ENCODE peak calls at places on chromosome 14, in four cellular contexts. W, Y, S and U are unnamed samples.

GRCh38 chr14:69153848-69154208 is 909 bp upstream of the DCAF5 start:
- DNase-seq in S (no peak), W (peak; percentile 9), Y (no peak), U (no peak)

GRCh38 chr14:104687601-104688504 is 1.6 kb upstream of the INF2 start:
- DNase-seq in W (peak; percentile 84), Y (no peak), S (no peak), U (no peak)

GRCh38 chr14:92846162-92846897 is 52.2 kb downstream of the GOLGA5 start:
- DNase-seq in S (peak; percentile 86), Y (no peak), W (no peak), U (no peak)

GRCh38 chr14:56422703-56423213 is 156.8 kb upstream of the TMEM260 start:
- DNase-seq in S (no peak), Y (no peak), W (peak; percentile 21), U (peak; percentile 67)

GRCh38 chr14:43735926-43736325 is 771.2 kb downstream of the FSCB start:
- DNase-seq in W (no peak), Y (no peak), S (no peak), U (no peak)

GRCh38 chr14:54524410-54524809 is 14.7 kb downstream of the CGRRF1 start:
- DNase-seq in W (no peak), Y (no peak), S (no peak), U (no peak)

GRCh38 chr14:60650382-60650961 is 1.2 kb upstream of the SIX1 start:
- DNase-seq in W (no peak), Y (no peak), S (no peak), U (no peak)

GRCh38 chr14:99212199-99212598 is 59.8 kb downstream of the BCL11B start:
- DNase-seq in W (no peak), Y (no peak), S (no peak), U (no peak)

GRCh38 chr14:104138891-104139459 is 588 bp downstream of the KIF26A start:
- DNase-seq in Y (no peak), S (no peak), W (no peak), U (no peak)

GRCh38 chr14:70171719-70172118 is 17.0 kb downstream of the SLC8A3 start:
- DNase-seq in W (no peak), S (no peak), Y (no peak), U (no peak)

GRCh38 chr14:22509036-22509709 is 79.9 kb downstream of the DAD1 start:
- DNase-seq in S (peak; percentile 86), Y (no peak), W (no peak), U (no peak)

GRCh38 chr14:53192023-53192422 is 38.9 kb upstream of the DDHD1 start:
- DNase-seq in Y (no peak), S (no peak), W (no peak), U (no peak)

GRCh38 chr14:104169005-104169764 is 30.8 kb downstream of the KIF26A start:
- DNase-seq in S (no peak), Y (no peak), W (no peak), U (no peak)

GRCh38 chr14:71590131-71590530 is 342.1 kb upstream of the RGS6 start:
- DNase-seq in W (no peak), S (no peak), Y (no peak), U (no peak)

GRCh38 chr14:71591929-71592328 is 340.3 kb upstream of the RGS6 start:
- DNase-seq in W (no peak), S (no peak), Y (no peak), U (no peak)

GRCh38 chr14:71586131-71586893 is 345.9 kb upstream of the RGS6 start:
- DNase-seq in Y (no peak), W (no peak), S (no peak), U (no peak)

GRCh38 chr14:71588576-71589215 is 343.5 kb upstream of the RGS6 start:
- DNase-seq in S (no peak), W (no peak), Y (no peak), U (no peak)

GRCh38 chr14:71588028-71588427 is 344.2 kb upstream of the RGS6 start:
- DNase-seq in W (no peak), S (no peak), Y (no peak), U (no peak)
- TF ChIP-seq TARDBP in W (no peak), S (no peak), Y (no peak), U (no peak)

GRCh38 chr14:94483729-94484275 is 7.8 kb upstream of the SERPINA9 start:
- DNase-seq in Y (no peak), S (no peak), W (no peak), U (no peak)
- TF ChIP-seq TARDBP in Y (no peak), S (no peak), W (no peak), U (no peak)

GRCh38 chr14:32230695-32231280 is 27.7 kb upstream of the RNU6-8 start:
- DNase-seq in W (no peak), Y (no peak), S (no peak), U (no peak)
- TF ChIP-seq TARDBP in W (no peak), Y (no peak), S (no peak), U (no peak)

GRCh38 chr14:37623552-37623951 is 28.1 kb downstream of the TTC6 start:
- DNase-seq in Y (no peak), W (no peak), S (no peak), U (no peak)
- TF ChIP-seq TARDBP in Y (no peak), W (no peak), S (no peak), U (no peak)